ENCODE peak calls at places on chromosomes 4 and X, in six cellular contexts. C is naive thymus-derived CD8-positive, alpha-beta T cell; I is activated T-helper 1 cell treated with anti-CD3 and anti-CD28 coated beads, Interleukin-12 subunit alpha, Interleukin-12 subunit beta, Interleukin-2, Interleukin-4 antibody, amounts not matched to agents 30 ng/mL and 10 ng/mL and 1 ng/mL, durations not matched to agents 14 hours and 24 hours and 36 hours; D is RWPE1; M is T-cell; X is SK-N-DZ. P is an unnamed sample.

GRCh38 chr4:4763815-4764202 is 95.7 kb upstream of the MSX1 start:
- DNase-seq in C (no peak), I (no peak), D (no peak), M (no peak), X (no peak), P (no peak)

GRCh38 chr4:150578745-150579470 is 3.0 kb upstream of the MAB21L2 start:
- DNase-seq in C (no peak), I (no peak), D (no peak), M (no peak), X (peak), P (no peak)

GRCh38 chrX:154719132-154719675 is 31.7 kb downstream of the GAB3 start:
- DNase-seq in C (no peak), I (peak), D (no peak), M (no peak), X (no peak), P (peak)

GRCh38 chrX:18668468-18668867 is 3.4 kb downstream of the RS1 start:
- DNase-seq in C (no peak), I (no peak), D (no peak), M (no peak), X (no peak), P (no peak)

GRCh38 chr4:150867148-150867547 is 147.9 kb downstream of the LRBA start:
- DNase-seq in C (no peak), I (peak), D (peak), M (peak), X (peak), P (no peak)

GRCh38 chr4:95867919-95868318 is 28.0 kb downstream of the PDHA2 start:
- DNase-seq in C (no peak), I (no peak), D (peak), M (no peak), X (no peak), P (no peak)

GRCh38 chr4:189136462-189136861 is 804.2 kb upstream of the FRG1 start:
- DNase-seq in C (no peak), I (no peak), D (no peak), M (no peak), X (no peak), P (no peak)

GRCh38 chr4:6439120-6439757 is 33.2 kb downstream of the PPP2R2C start:
- DNase-seq in C (no peak), I (no peak), D (no peak), M (no peak), X (no peak), P (no peak)

GRCh38 chr4:2852481-2852881 is 8.8 kb downstream of the ADD1 start:
- DNase-seq in C (no peak), I (no peak), D (no peak), M (no peak), X (no peak), P (no peak)

GRCh38 chr4:71235321-71236206 is 103.3 kb upstream of the SLC4A4 start:
- DNase-seq in C (no peak), I (no peak), D (no peak), M (no peak), X (no peak), P (no peak)

GRCh38 chr4:127140306-127140705 is 492.5 kb upstream of the INTU start:
- DNase-seq in C (no peak), I (no peak), D (peak), M (no peak), X (no peak), P (no peak)

GRCh38 chrX:104045642-104046041 is 5.9 kb downstream of the H2BW2 start:
- DNase-seq in C (no peak), I (no peak), D (no peak), M (no peak), X (no peak), P (no peak)

GRCh38 chr4:73021634-73022033 is 47.9 kb downstream of the COX18 start:
- DNase-seq in C (no peak), I (no peak), D (peak), M (no peak), X (peak), P (no peak)

GRCh38 chr4:163161536-163162205 is 5.0 kb downstream of the NAF1 start:
- DNase-seq in C (no peak), I (no peak), D (no peak), M (no peak), X (no peak), P (peak)

GRCh38 chr4:169207436-169208089 is 63.2 kb downstream of the SH3RF1 start:
- DNase-seq in C (no peak), I (no peak), D (no peak), M (no peak), X (no peak), P (no peak)

GRCh38 chr4:165402375-165402774 is 23.6 kb downstream of the CPE start:
- DNase-seq in C (no peak), I (no peak), D (no peak), M (no peak), X (no peak), P (no peak)

GRCh38 chr4:82519072-82519471 is 42.7 kb downstream of the TMEM150C start:
- DNase-seq in C (no peak), I (no peak), D (no peak), M (no peak), X (no peak), P (no peak)

GRCh38 chrX:68292471-68292870 is 140.8 kb downstream of the OPHN1 start:
- DNase-seq in C (no peak), I (no peak), D (no peak), M (no peak), X (no peak), P (no peak)

GRCh38 chr4:15703439-15703838 is 574 bp downstream of the BST1 start:
- DNase-seq in C (no peak), I (no peak), D (no peak), M (no peak), X (no peak), P (no peak)

GRCh38 chr4:121484633-121485032 is 103.8 kb upstream of the QRFPR start:
- DNase-seq in C (no peak), I (no peak), D (peak), M (no peak), X (peak), P (no peak)

GRCh38 chr4:104989363-104989762 is 157.3 kb upstream of the TET2 start:
- DNase-seq in C (no peak), I (no peak), D (no peak), M (no peak), X (no peak), P (no peak)

GRCh38 chr4:169266661-169267060 is 4.1 kb downstream of the SH3RF1 start:
- DNase-seq in C (no peak), I (no peak), D (no peak), M (no peak), X (no peak), P (no peak)

GRCh38 chr4:158371158-158371557 is 150.5 kb upstream of the RXFP1 start:
- DNase-seq in C (no peak), I (no peak), D (peak), M (no peak), X (no peak), P (no peak)

GRCh38 chr4:785332-786073 is 40.4 kb downstream of the CPLX1 start:
- DNase-seq in C (no peak), I (no peak), D (no peak), M (no peak), X (no peak), P (no peak)

P was measured in T-helper 2 cell treated with Interferon-gamma antibody and Interleukin-4, amounts not matched to agents 5 μg/mL and 100 μg/mL, for 36 hours.